ENCODE peak calls at places on chromosome 22, in four cellular contexts. F, B, A and J are unnamed samples.

GRCh38 chr22:27173530-27173929 is 516.1 kb downstream of the MIAT start:
- DNase-seq in A (no peak), F (no peak), B (no peak), J (no peak)

GRCh38 chr22:44776535-44777363 is 24.4 kb downstream of the ARHGAP8 start:
- DNase-seq in A (no peak), F (no peak), B (no peak), J (no peak)

GRCh38 chr22:49946612-49947295 is 13.8 kb upstream of the PIM3 start:
- DNase-seq in B (no peak), A (no peak), F (no peak), J (no peak)

GRCh38 chr22:21632237-21632895 is at the start of gene CCDC116:
- DNase-seq in B (peak), F (no peak), A (peak), J (no peak)

GRCh38 chr22:25399649-25400151 is 164.8 kb upstream of the GRK3 start:
- DNase-seq in B (no peak), A (no peak), F (no peak), J (no peak)

GRCh38 chr22:41540006-41540315 is 4.3 kb downstream of the POLR3H start:
- DNase-seq in F (no peak), B (no peak), A (no peak), J (no peak)

GRCh38 chr22:29457730-29458129 is 19.3 kb downstream of the RFPL1 start:
- DNase-seq in F (no peak), A (no peak), B (peak), J (no peak)

GRCh38 chr22:23912293-23912903 is 18.2 kb downstream of the MIF start:
- DNase-seq in F (no peak), B (no peak), A (no peak), J (no peak)

GRCh38 chr22:40265783-40266182 is 80.5 kb upstream of the ADSL start:
- DNase-seq in F (no peak), B (no peak), A (no peak), J (no peak)

GRCh38 chr22:50473088-50473487 is 1.7 kb downstream of the SBF1 start:
- DNase-seq in F (no peak), B (no peak), A (no peak), J (no peak)